ENCODE peak calls at places on chromosomes 12 and 14, in ten cellular contexts. One of them, this sample, is unnamed.

GRCh38 chr14:31829256-31829923 is 247.7 kb upstream of the ARHGAP5 start:
- DNase-seq in GM04504: no peak
- DNase-seq in NCI-H146: no peak
- DNase-seq in HFF-Myc: peak
- DNase-seq in NCI-H1417: no peak
- DNase-seq in stimulated activated CD8-positive, alpha-beta memory T cell treated with anti-CD3 and anti-CD28 coated beads, Interleukin-7, amount 100 ng/mL, for 4 hours: no peak
- DNase-seq in CD8-positive, alpha-beta T cell: no peak
- DNase-seq in activated CD4-positive, alpha-beta T cell treated with anti-CD3 and anti-CD28 coated beads for 1 hour: no peak
- DNase-seq in IMR-90: peak
- DNase-seq in fibroblast of lung: peak
- DNase-seq in this sample: no peak

GRCh38 chr12:109586385-109587296 is 13.0 kb downstream of the MVK start:
- DNase-seq in GM04504: no peak
- DNase-seq in NCI-H146: peak
- DNase-seq in HFF-Myc: no peak
- DNase-seq in NCI-H1417: peak
- DNase-seq in stimulated activated CD8-positive, alpha-beta memory T cell treated with anti-CD3 and anti-CD28 coated beads, Interleukin-7, amount 100 ng/mL, for 4 hours: no peak
- DNase-seq in CD8-positive, alpha-beta T cell: no peak
- DNase-seq in activated CD4-positive, alpha-beta T cell treated with anti-CD3 and anti-CD28 coated beads for 1 hour: no peak
- DNase-seq in IMR-90: no peak
- DNase-seq in fibroblast of lung: no peak
- DNase-seq in this sample: no peak

GRCh38 chr14:92397140-92397815 is 74.3 kb downstream of the SLC24A4 start:
- DNase-seq in GM04504: peak
- DNase-seq in NCI-H146: no peak
- DNase-seq in HFF-Myc: no peak
- DNase-seq in NCI-H1417: no peak
- DNase-seq in stimulated activated CD8-positive, alpha-beta memory T cell treated with anti-CD3 and anti-CD28 coated beads, Interleukin-7, amount 100 ng/mL, for 4 hours: no peak
- DNase-seq in CD8-positive, alpha-beta T cell: no peak
- DNase-seq in activated CD4-positive, alpha-beta T cell treated with anti-CD3 and anti-CD28 coated beads for 1 hour: no peak
- DNase-seq in IMR-90: peak
- DNase-seq in fibroblast of lung: peak
- DNase-seq in this sample: no peak

GRCh38 chr14:68193970-68194634 is 374.5 kb downstream of the RAD51B start:
- DNase-seq in GM04504: no peak
- DNase-seq in NCI-H146: no peak
- DNase-seq in HFF-Myc: no peak
- DNase-seq in NCI-H1417: no peak
- DNase-seq in stimulated activated CD8-positive, alpha-beta memory T cell treated with anti-CD3 and anti-CD28 coated beads, Interleukin-7, amount 100 ng/mL, for 4 hours: no peak
- DNase-seq in CD8-positive, alpha-beta T cell: no peak
- DNase-seq in activated CD4-positive, alpha-beta T cell treated with anti-CD3 and anti-CD28 coated beads for 1 hour: no peak
- DNase-seq in IMR-90: no peak
- DNase-seq in fibroblast of lung: no peak
- DNase-seq in this sample: no peak

GRCh38 chr14:104576607-104577332 is 2.8 kb upstream of the C14orf180 start:
- DNase-seq in GM04504: no peak
- DNase-seq in NCI-H146: no peak
- DNase-seq in HFF-Myc: no peak
- DNase-seq in NCI-H1417: no peak
- DNase-seq in stimulated activated CD8-positive, alpha-beta memory T cell treated with anti-CD3 and anti-CD28 coated beads, Interleukin-7, amount 100 ng/mL, for 4 hours: no peak
- DNase-seq in CD8-positive, alpha-beta T cell: no peak
- DNase-seq in activated CD4-positive, alpha-beta T cell treated with anti-CD3 and anti-CD28 coated beads for 1 hour: no peak
- DNase-seq in IMR-90: no peak
- DNase-seq in fibroblast of lung: no peak
- DNase-seq in this sample: peak

GRCh38 chr14:31207287-31207745 is 277 bp downstream of the HECTD1 start:
- DNase-seq in GM04504: no peak
- DNase-seq in NCI-H146: no peak
- DNase-seq in HFF-Myc: no peak
- DNase-seq in NCI-H1417: peak
- DNase-seq in stimulated activated CD8-positive, alpha-beta memory T cell treated with anti-CD3 and anti-CD28 coated beads, Interleukin-7, amount 100 ng/mL, for 4 hours: no peak
- DNase-seq in CD8-positive, alpha-beta T cell: no peak
- DNase-seq in activated CD4-positive, alpha-beta T cell treated with anti-CD3 and anti-CD28 coated beads for 1 hour: no peak
- DNase-seq in IMR-90: no peak
- DNase-seq in fibroblast of lung: peak
- DNase-seq in this sample: no peak

GRCh38 chr14:103742499-103743255 is 27.1 kb downstream of the ZFYVE21 start:
- DNase-seq in GM04504: no peak
- DNase-seq in NCI-H146: no peak
- DNase-seq in HFF-Myc: no peak
- DNase-seq in NCI-H1417: no peak
- DNase-seq in stimulated activated CD8-positive, alpha-beta memory T cell treated with anti-CD3 and anti-CD28 coated beads, Interleukin-7, amount 100 ng/mL, for 4 hours: no peak
- DNase-seq in CD8-positive, alpha-beta T cell: no peak
- DNase-seq in activated CD4-positive, alpha-beta T cell treated with anti-CD3 and anti-CD28 coated beads for 1 hour: no peak
- DNase-seq in IMR-90: no peak
- DNase-seq in fibroblast of lung: no peak
- DNase-seq in this sample: no peak

GRCh38 chr12:1929985-1930815 is 11.7 kb upstream of the CACNA2D4 start:
- DNase-seq in GM04504: no peak
- DNase-seq in NCI-H146: no peak
- DNase-seq in HFF-Myc: no peak
- DNase-seq in NCI-H1417: no peak
- DNase-seq in stimulated activated CD8-positive, alpha-beta memory T cell treated with anti-CD3 and anti-CD28 coated beads, Interleukin-7, amount 100 ng/mL, for 4 hours: no peak
- DNase-seq in CD8-positive, alpha-beta T cell: no peak
- DNase-seq in activated CD4-positive, alpha-beta T cell treated with anti-CD3 and anti-CD28 coated beads for 1 hour: no peak
- DNase-seq in IMR-90: no peak
- DNase-seq in fibroblast of lung: no peak
- DNase-seq in this sample: no peak

GRCh38 chr12:66623455-66623854 is 55.4 kb downstream of the GRIP1 start:
- DNase-seq in GM04504: no peak
- DNase-seq in NCI-H146: no peak
- DNase-seq in HFF-Myc: no peak
- DNase-seq in NCI-H1417: no peak
- DNase-seq in stimulated activated CD8-positive, alpha-beta memory T cell treated with anti-CD3 and anti-CD28 coated beads, Interleukin-7, amount 100 ng/mL, for 4 hours: no peak
- DNase-seq in CD8-positive, alpha-beta T cell: no peak
- DNase-seq in activated CD4-positive, alpha-beta T cell treated with anti-CD3 and anti-CD28 coated beads for 1 hour: no peak
- DNase-seq in IMR-90: no peak
- DNase-seq in fibroblast of lung: peak
- DNase-seq in this sample: no peak

GRCh38 chr14:56295743-56296142 is 177.5 kb downstream of the PELI2 start:
- DNase-seq in GM04504: no peak
- DNase-seq in NCI-H146: no peak
- DNase-seq in HFF-Myc: no peak
- DNase-seq in NCI-H1417: no peak
- DNase-seq in stimulated activated CD8-positive, alpha-beta memory T cell treated with anti-CD3 and anti-CD28 coated beads, Interleukin-7, amount 100 ng/mL, for 4 hours: no peak
- DNase-seq in CD8-positive, alpha-beta T cell: no peak
- DNase-seq in activated CD4-positive, alpha-beta T cell treated with anti-CD3 and anti-CD28 coated beads for 1 hour: no peak
- DNase-seq in IMR-90: no peak
- DNase-seq in fibroblast of lung: no peak
- DNase-seq in this sample: no peak

GRCh38 chr12:110966081-110966760 is 45.8 kb upstream of the MYL2 start:
- DNase-seq in GM04504: no peak
- DNase-seq in NCI-H146: no peak
- DNase-seq in HFF-Myc: no peak
- DNase-seq in NCI-H1417: no peak
- DNase-seq in stimulated activated CD8-positive, alpha-beta memory T cell treated with anti-CD3 and anti-CD28 coated beads, Interleukin-7, amount 100 ng/mL, for 4 hours: no peak
- DNase-seq in CD8-positive, alpha-beta T cell: no peak
- DNase-seq in activated CD4-positive, alpha-beta T cell treated with anti-CD3 and anti-CD28 coated beads for 1 hour: no peak
- DNase-seq in IMR-90: no peak
- DNase-seq in fibroblast of lung: no peak
- DNase-seq in this sample: no peak

GRCh38 chr12:31591308-31591901 is 469 bp upstream of the DENND5B start:
- DNase-seq in GM04504: no peak
- DNase-seq in NCI-H146: peak
- DNase-seq in HFF-Myc: no peak
- DNase-seq in NCI-H1417: no peak
- DNase-seq in stimulated activated CD8-positive, alpha-beta memory T cell treated with anti-CD3 and anti-CD28 coated beads, Interleukin-7, amount 100 ng/mL, for 4 hours: no peak
- DNase-seq in CD8-positive, alpha-beta T cell: no peak
- DNase-seq in activated CD4-positive, alpha-beta T cell treated with anti-CD3 and anti-CD28 coated beads for 1 hour: no peak
- DNase-seq in IMR-90: no peak
- DNase-seq in fibroblast of lung: peak
- DNase-seq in this sample: peak

GRCh38 chr12:127548123-127548553 is 718.8 kb upstream of the TMEM132C start:
- DNase-seq in GM04504: peak
- DNase-seq in NCI-H146: peak
- DNase-seq in HFF-Myc: peak
- DNase-seq in NCI-H1417: no peak
- DNase-seq in stimulated activated CD8-positive, alpha-beta memory T cell treated with anti-CD3 and anti-CD28 coated beads, Interleukin-7, amount 100 ng/mL, for 4 hours: no peak
- DNase-seq in CD8-positive, alpha-beta T cell: no peak
- DNase-seq in activated CD4-positive, alpha-beta T cell treated with anti-CD3 and anti-CD28 coated beads for 1 hour: no peak
- DNase-seq in IMR-90: peak
- DNase-seq in fibroblast of lung: peak
- DNase-seq in this sample: no peak

GRCh38 chr14:23173796-23174195 is 9.7 kb downstream of the SLC7A8 start:
- DNase-seq in GM04504: no peak
- DNase-seq in NCI-H146: no peak
- DNase-seq in HFF-Myc: no peak
- DNase-seq in NCI-H1417: no peak
- DNase-seq in stimulated activated CD8-positive, alpha-beta memory T cell treated with anti-CD3 and anti-CD28 coated beads, Interleukin-7, amount 100 ng/mL, for 4 hours: no peak
- DNase-seq in CD8-positive, alpha-beta T cell: no peak
- DNase-seq in activated CD4-positive, alpha-beta T cell treated with anti-CD3 and anti-CD28 coated beads for 1 hour: no peak
- DNase-seq in IMR-90: no peak
- DNase-seq in fibroblast of lung: no peak
- DNase-seq in this sample: no peak

GRCh38 chr12:105348561-105348960 is 18.1 kb downstream of the C12orf75 start:
- DNase-seq in GM04504: no peak
- DNase-seq in NCI-H146: no peak
- DNase-seq in HFF-Myc: no peak
- DNase-seq in NCI-H1417: peak
- DNase-seq in stimulated activated CD8-positive, alpha-beta memory T cell treated with anti-CD3 and anti-CD28 coated beads, Interleukin-7, amount 100 ng/mL, for 4 hours: no peak
- DNase-seq in CD8-positive, alpha-beta T cell: no peak
- DNase-seq in activated CD4-positive, alpha-beta T cell treated with anti-CD3 and anti-CD28 coated beads for 1 hour: no peak
- DNase-seq in IMR-90: no peak
- DNase-seq in fibroblast of lung: peak
- DNase-seq in this sample: no peak

GRCh38 chr12:54059668-54060067 is 6.0 kb downstream of the HOXC4 start:
- DNase-seq in GM04504: no peak
- DNase-seq in NCI-H146: no peak
- DNase-seq in HFF-Myc: no peak
- DNase-seq in NCI-H1417: no peak
- DNase-seq in stimulated activated CD8-positive, alpha-beta memory T cell treated with anti-CD3 and anti-CD28 coated beads, Interleukin-7, amount 100 ng/mL, for 4 hours: no peak
- DNase-seq in CD8-positive, alpha-beta T cell: no peak
- DNase-seq in activated CD4-positive, alpha-beta T cell treated with anti-CD3 and anti-CD28 coated beads for 1 hour: no peak
- DNase-seq in IMR-90: no peak
- DNase-seq in fibroblast of lung: no peak
- DNase-seq in this sample: no peak

GRCh38 chr14:35890308-35890707 is 64.2 kb downstream of the BRMS1L start:
- DNase-seq in GM04504: no peak
- DNase-seq in NCI-H146: no peak
- DNase-seq in HFF-Myc: no peak
- DNase-seq in NCI-H1417: no peak
- DNase-seq in stimulated activated CD8-positive, alpha-beta memory T cell treated with anti-CD3 and anti-CD28 coated beads, Interleukin-7, amount 100 ng/mL, for 4 hours: no peak
- DNase-seq in CD8-positive, alpha-beta T cell: no peak
- DNase-seq in activated CD4-positive, alpha-beta T cell treated with anti-CD3 and anti-CD28 coated beads for 1 hour: no peak
- DNase-seq in IMR-90: no peak
- DNase-seq in fibroblast of lung: no peak
- DNase-seq in this sample: no peak

GRCh38 chr12:108266131-108266530 is 73.0 kb downstream of the CMKLR1 start:
- DNase-seq in GM04504: no peak
- DNase-seq in NCI-H146: no peak
- DNase-seq in HFF-Myc: no peak
- DNase-seq in NCI-H1417: no peak
- DNase-seq in stimulated activated CD8-positive, alpha-beta memory T cell treated with anti-CD3 and anti-CD28 coated beads, Interleukin-7, amount 100 ng/mL, for 4 hours: no peak
- DNase-seq in CD8-positive, alpha-beta T cell: no peak
- DNase-seq in activated CD4-positive, alpha-beta T cell treated with anti-CD3 and anti-CD28 coated beads for 1 hour: no peak
- DNase-seq in IMR-90: no peak
- DNase-seq in fibroblast of lung: no peak
- DNase-seq in this sample: no peak

GRCh38 chr12:117100251-117100650 is 1.0 kb upstream of the TESC start:
- DNase-seq in GM04504: no peak
- DNase-seq in NCI-H146: peak
- DNase-seq in HFF-Myc: no peak
- DNase-seq in NCI-H1417: no peak
- DNase-seq in stimulated activated CD8-positive, alpha-beta memory T cell treated with anti-CD3 and anti-CD28 coated beads, Interleukin-7, amount 100 ng/mL, for 4 hours: no peak
- DNase-seq in CD8-positive, alpha-beta T cell: no peak
- DNase-seq in activated CD4-positive, alpha-beta T cell treated with anti-CD3 and anti-CD28 coated beads for 1 hour: no peak
- DNase-seq in IMR-90: peak
- DNase-seq in fibroblast of lung: no peak
- DNase-seq in this sample: no peak

GRCh38 chr14:105073720-105074600 is 8.7 kb upstream of the GPR132 start:
- DNase-seq in GM04504: no peak
- DNase-seq in NCI-H146: no peak
- DNase-seq in HFF-Myc: no peak
- DNase-seq in NCI-H1417: no peak
- DNase-seq in stimulated activated CD8-positive, alpha-beta memory T cell treated with anti-CD3 and anti-CD28 coated beads, Interleukin-7, amount 100 ng/mL, for 4 hours: no peak
- DNase-seq in CD8-positive, alpha-beta T cell: no peak
- DNase-seq in activated CD4-positive, alpha-beta T cell treated with anti-CD3 and anti-CD28 coated beads for 1 hour: no peak
- DNase-seq in IMR-90: no peak
- DNase-seq in fibroblast of lung: no peak
- DNase-seq in this sample: no peak

GRCh38 chr14:76775695-76776305 is 14.5 kb downstream of the VASH1 start:
- DNase-seq in GM04504: no peak
- DNase-seq in NCI-H146: no peak
- DNase-seq in HFF-Myc: no peak
- DNase-seq in NCI-H1417: no peak
- DNase-seq in stimulated activated CD8-positive, alpha-beta memory T cell treated with anti-CD3 and anti-CD28 coated beads, Interleukin-7, amount 100 ng/mL, for 4 hours: no peak
- DNase-seq in CD8-positive, alpha-beta T cell: no peak
- DNase-seq in activated CD4-positive, alpha-beta T cell treated with anti-CD3 and anti-CD28 coated beads for 1 hour: no peak
- DNase-seq in IMR-90: no peak
- DNase-seq in fibroblast of lung: no peak
- DNase-seq in this sample: no peak

GRCh38 chr12:13339538-13339937 is 143.0 kb downstream of the EMP1 start:
- DNase-seq in GM04504: no peak
- DNase-seq in NCI-H146: no peak
- DNase-seq in HFF-Myc: no peak
- DNase-seq in NCI-H1417: no peak
- DNase-seq in stimulated activated CD8-positive, alpha-beta memory T cell treated with anti-CD3 and anti-CD28 coated beads, Interleukin-7, amount 100 ng/mL, for 4 hours: no peak
- DNase-seq in CD8-positive, alpha-beta T cell: no peak
- DNase-seq in activated CD4-positive, alpha-beta T cell treated with anti-CD3 and anti-CD28 coated beads for 1 hour: no peak
- DNase-seq in IMR-90: no peak
- DNase-seq in fibroblast of lung: peak
- DNase-seq in this sample: no peak

GRCh38 chr12:92297932-92298681 is 152.5 kb upstream of the BTG1 start:
- DNase-seq in GM04504: peak
- DNase-seq in NCI-H146: no peak
- DNase-seq in HFF-Myc: no peak
- DNase-seq in NCI-H1417: no peak
- DNase-seq in stimulated activated CD8-positive, alpha-beta memory T cell treated with anti-CD3 and anti-CD28 coated beads, Interleukin-7, amount 100 ng/mL, for 4 hours: no peak
- DNase-seq in CD8-positive, alpha-beta T cell: no peak
- DNase-seq in activated CD4-positive, alpha-beta T cell treated with anti-CD3 and anti-CD28 coated beads for 1 hour: no peak
- DNase-seq in IMR-90: peak
- DNase-seq in fibroblast of lung: peak
- DNase-seq in this sample: peak

GRCh38 chr14:90820958-90821357 is 4.7 kb upstream of the TTC7B start:
- DNase-seq in GM04504: no peak
- DNase-seq in NCI-H146: peak
- DNase-seq in HFF-Myc: no peak
- DNase-seq in NCI-H1417: no peak
- DNase-seq in stimulated activated CD8-positive, alpha-beta memory T cell treated with anti-CD3 and anti-CD28 coated beads, Interleukin-7, amount 100 ng/mL, for 4 hours: peak
- DNase-seq in CD8-positive, alpha-beta T cell: peak
- DNase-seq in activated CD4-positive, alpha-beta T cell treated with anti-CD3 and anti-CD28 coated beads for 1 hour: peak
- DNase-seq in IMR-90: peak
- DNase-seq in fibroblast of lung: peak
- DNase-seq in this sample: no peak

GRCh38 chr12:86257173-86257572 is 982 bp upstream of the MGAT4C start:
- DNase-seq in GM04504: no peak
- DNase-seq in NCI-H146: peak
- DNase-seq in HFF-Myc: no peak
- DNase-seq in NCI-H1417: no peak
- DNase-seq in stimulated activated CD8-positive, alpha-beta memory T cell treated with anti-CD3 and anti-CD28 coated beads, Interleukin-7, amount 100 ng/mL, for 4 hours: no peak
- DNase-seq in CD8-positive, alpha-beta T cell: no peak
- DNase-seq in activated CD4-positive, alpha-beta T cell treated with anti-CD3 and anti-CD28 coated beads for 1 hour: no peak
- DNase-seq in IMR-90: no peak
- DNase-seq in fibroblast of lung: no peak
- DNase-seq in this sample: no peak

This sample was measured in mucosa of gallbladder.